ENCODE peak calls at places on chromosome X, in ten cellular contexts. One of them, this sample, is unnamed.

GRCh38 chrX:155009994-155010472 is 12.5 kb downstream of the F8 start:
- DNase-seq in Right ventricle myocardium superior: no peak
- DNase-seq in COR-L47: no peak
- DNase-seq in GM20000: no peak
- DNase-seq in stimulated activated CD4-positive, alpha-beta T cell treated with anti-CD3 and anti-CD28 coated beads, Interleukin-12 subunit alpha, Interleukin-12 subunit beta, amount 100 ng/mL, for 24 hours: no peak
- DNase-seq in NCI-H1105: no peak
- DNase-seq in GM12865: no peak
- DNase-seq in T-helper 1 cell: no peak
- DNase-seq in DMS153: no peak
- DNase-seq in DMS 273 treated with DMSO at 0.1 percent for 48 hours: no peak
- DNase-seq in this sample: no peak

GRCh38 chrX:43646800-43647199 is 9.3 kb upstream of the MAOA start:
- DNase-seq in DMS153: no peak
- DNase-seq in GM12865: no peak
- DNase-seq in T-helper 1 cell: no peak
- DNase-seq in stimulated activated CD4-positive, alpha-beta T cell treated with anti-CD3 and anti-CD28 coated beads, Interleukin-12 subunit alpha, Interleukin-12 subunit beta, amount 100 ng/mL, for 24 hours: no peak
- DNase-seq in Right ventricle myocardium superior: no peak
- DNase-seq in DMS 273 treated with DMSO at 0.1 percent for 48 hours: no peak
- DNase-seq in GM20000: no peak
- DNase-seq in NCI-H1105: no peak
- DNase-seq in COR-L47: no peak
- DNase-seq in this sample: no peak

GRCh38 chrX:78708171-78708570 is 39.3 kb upstream of the LPAR4 start:
- DNase-seq in Right ventricle myocardium superior: no peak
- DNase-seq in GM20000: no peak
- DNase-seq in DMS153: no peak
- DNase-seq in T-helper 1 cell: no peak
- DNase-seq in COR-L47: no peak
- DNase-seq in GM12865: peak; percentile 11
- DNase-seq in DMS 273 treated with DMSO at 0.1 percent for 48 hours: peak; percentile 4
- DNase-seq in NCI-H1105: no peak
- DNase-seq in stimulated activated CD4-positive, alpha-beta T cell treated with anti-CD3 and anti-CD28 coated beads, Interleukin-12 subunit alpha, Interleukin-12 subunit beta, amount 100 ng/mL, for 24 hours: no peak
- DNase-seq in this sample: peak; percentile 64

GRCh38 chrX:29419774-29420553 is 795.4 kb upstream of the MAGEB2 start:
- DNase-seq in T-helper 1 cell: no peak
- DNase-seq in GM20000: no peak
- DNase-seq in stimulated activated CD4-positive, alpha-beta T cell treated with anti-CD3 and anti-CD28 coated beads, Interleukin-12 subunit alpha, Interleukin-12 subunit beta, amount 100 ng/mL, for 24 hours: no peak
- DNase-seq in DMS153: no peak
- DNase-seq in DMS 273 treated with DMSO at 0.1 percent for 48 hours: no peak
- DNase-seq in Right ventricle myocardium superior: no peak
- DNase-seq in GM12865: peak; percentile 4
- DNase-seq in NCI-H1105: no peak
- DNase-seq in COR-L47: no peak
- DNase-seq in this sample: no peak

GRCh38 chrX:136475236-136475635 is 12.5 kb upstream of the BRS3 start:
- DNase-seq in GM20000: no peak
- DNase-seq in GM12865: no peak
- DNase-seq in stimulated activated CD4-positive, alpha-beta T cell treated with anti-CD3 and anti-CD28 coated beads, Interleukin-12 subunit alpha, Interleukin-12 subunit beta, amount 100 ng/mL, for 24 hours: no peak
- DNase-seq in DMS153: no peak
- DNase-seq in DMS 273 treated with DMSO at 0.1 percent for 48 hours: no peak
- DNase-seq in NCI-H1105: no peak
- DNase-seq in Right ventricle myocardium superior: no peak
- DNase-seq in T-helper 1 cell: no peak
- DNase-seq in COR-L47: no peak
- DNase-seq in this sample: no peak

GRCh38 chrX:70970482-70970999 is 39.6 kb upstream of the SLC7A3 start:
- DNase-seq in GM12865: peak; percentile 1
- DNase-seq in GM20000: peak; percentile 12
- DNase-seq in T-helper 1 cell: no peak
- DNase-seq in Right ventricle myocardium superior: no peak
- DNase-seq in stimulated activated CD4-positive, alpha-beta T cell treated with anti-CD3 and anti-CD28 coated beads, Interleukin-12 subunit alpha, Interleukin-12 subunit beta, amount 100 ng/mL, for 24 hours: no peak
- DNase-seq in DMS153: no peak
- DNase-seq in NCI-H1105: no peak
- DNase-seq in COR-L47: peak; percentile 10
- DNase-seq in DMS 273 treated with DMSO at 0.1 percent for 48 hours: peak; percentile 14
- DNase-seq in this sample: no peak

GRCh38 chrX:106899841-106900240 is 3.3 kb downstream of the RIPPLY1 start:
- DNase-seq in GM12865: no peak
- DNase-seq in T-helper 1 cell: no peak
- DNase-seq in GM20000: no peak
- DNase-seq in COR-L47: no peak
- DNase-seq in stimulated activated CD4-positive, alpha-beta T cell treated with anti-CD3 and anti-CD28 coated beads, Interleukin-12 subunit alpha, Interleukin-12 subunit beta, amount 100 ng/mL, for 24 hours: no peak
- DNase-seq in NCI-H1105: no peak
- DNase-seq in DMS 273 treated with DMSO at 0.1 percent for 48 hours: no peak
- DNase-seq in Right ventricle myocardium superior: no peak
- DNase-seq in DMS153: no peak
- DNase-seq in this sample: no peak

GRCh38 chrX:11089802-11090201 is 21.3 kb upstream of the HCCS start:
- DNase-seq in NCI-H1105: no peak
- DNase-seq in Right ventricle myocardium superior: no peak
- DNase-seq in GM12865: no peak
- DNase-seq in DMS 273 treated with DMSO at 0.1 percent for 48 hours: no peak
- DNase-seq in COR-L47: no peak
- DNase-seq in T-helper 1 cell: no peak
- DNase-seq in stimulated activated CD4-positive, alpha-beta T cell treated with anti-CD3 and anti-CD28 coated beads, Interleukin-12 subunit alpha, Interleukin-12 subunit beta, amount 100 ng/mL, for 24 hours: no peak
- DNase-seq in DMS153: no peak
- DNase-seq in GM20000: no peak
- DNase-seq in this sample: no peak

GRCh38 chrX:129777218-129777768 is 2.5 kb upstream of the SASH3 start:
- DNase-seq in DMS153: peak; percentile 81
- DNase-seq in NCI-H1105: no peak
- DNase-seq in T-helper 1 cell: peak; percentile 62
- DNase-seq in stimulated activated CD4-positive, alpha-beta T cell treated with anti-CD3 and anti-CD28 coated beads, Interleukin-12 subunit alpha, Interleukin-12 subunit beta, amount 100 ng/mL, for 24 hours: no peak
- DNase-seq in GM20000: peak; percentile 21
- DNase-seq in COR-L47: no peak
- DNase-seq in GM12865: peak; percentile 88
- DNase-seq in DMS 273 treated with DMSO at 0.1 percent for 48 hours: no peak
- DNase-seq in Right ventricle myocardium superior: peak; percentile 74
- DNase-seq in this sample: no peak

GRCh38 chrX:38820751-38821150 is 19.5 kb downstream of the MID1IP1 start:
- DNase-seq in Right ventricle myocardium superior: no peak
- DNase-seq in GM20000: no peak
- DNase-seq in COR-L47: no peak
- DNase-seq in DMS 273 treated with DMSO at 0.1 percent for 48 hours: no peak
- DNase-seq in DMS153: no peak
- DNase-seq in GM12865: no peak
- DNase-seq in NCI-H1105: no peak
- DNase-seq in T-helper 1 cell: no peak
- DNase-seq in stimulated activated CD4-positive, alpha-beta T cell treated with anti-CD3 and anti-CD28 coated beads, Interleukin-12 subunit alpha, Interleukin-12 subunit beta, amount 100 ng/mL, for 24 hours: no peak
- DNase-seq in this sample: no peak

GRCh38 chrX:13876652-13877051 is 59.8 kb upstream of the GPM6B start:
- DNase-seq in DMS 273 treated with DMSO at 0.1 percent for 48 hours: no peak
- DNase-seq in GM20000: no peak
- DNase-seq in Right ventricle myocardium superior: no peak
- DNase-seq in COR-L47: no peak
- DNase-seq in NCI-H1105: no peak
- DNase-seq in GM12865: no peak
- DNase-seq in stimulated activated CD4-positive, alpha-beta T cell treated with anti-CD3 and anti-CD28 coated beads, Interleukin-12 subunit alpha, Interleukin-12 subunit beta, amount 100 ng/mL, for 24 hours: no peak
- DNase-seq in T-helper 1 cell: no peak
- DNase-seq in DMS153: no peak
- DNase-seq in this sample: no peak

GRCh38 chrX:81414630-81415029 is 212.7 kb downstream of the SH3BGRL start:
- DNase-seq in stimulated activated CD4-positive, alpha-beta T cell treated with anti-CD3 and anti-CD28 coated beads, Interleukin-12 subunit alpha, Interleukin-12 subunit beta, amount 100 ng/mL, for 24 hours: no peak
- DNase-seq in DMS153: no peak
- DNase-seq in T-helper 1 cell: no peak
- DNase-seq in NCI-H1105: no peak
- DNase-seq in COR-L47: no peak
- DNase-seq in GM20000: no peak
- DNase-seq in DMS 273 treated with DMSO at 0.1 percent for 48 hours: no peak
- DNase-seq in GM12865: no peak
- DNase-seq in Right ventricle myocardium superior: no peak
- DNase-seq in this sample: no peak

GRCh38 chrX:101208152-101208905 is 11.3 kb upstream of the DRP2 start:
- DNase-seq in GM12865: peak; percentile 60
- DNase-seq in NCI-H1105: no peak
- DNase-seq in COR-L47: no peak
- DNase-seq in DMS153: no peak
- DNase-seq in stimulated activated CD4-positive, alpha-beta T cell treated with anti-CD3 and anti-CD28 coated beads, Interleukin-12 subunit alpha, Interleukin-12 subunit beta, amount 100 ng/mL, for 24 hours: no peak
- DNase-seq in GM20000: no peak
- DNase-seq in DMS 273 treated with DMSO at 0.1 percent for 48 hours: no peak
- DNase-seq in Right ventricle myocardium superior: no peak
- DNase-seq in T-helper 1 cell: no peak
- DNase-seq in this sample: no peak

GRCh38 chrX:154000051-154000450 is 19.7 kb downstream of the IRAK1 start:
- DNase-seq in COR-L47: no peak
- DNase-seq in T-helper 1 cell: no peak
- DNase-seq in NCI-H1105: no peak
- DNase-seq in stimulated activated CD4-positive, alpha-beta T cell treated with anti-CD3 and anti-CD28 coated beads, Interleukin-12 subunit alpha, Interleukin-12 subunit beta, amount 100 ng/mL, for 24 hours: no peak
- DNase-seq in GM20000: no peak
- DNase-seq in Right ventricle myocardium superior: no peak
- DNase-seq in DMS153: no peak
- DNase-seq in GM12865: no peak
- DNase-seq in DMS 273 treated with DMSO at 0.1 percent for 48 hours: peak; percentile 85
- DNase-seq in this sample: no peak

GRCh38 chrX:19678941-19679340 is 163.6 kb upstream of the MAP3K15 start:
- DNase-seq in Right ventricle myocardium superior: no peak
- DNase-seq in COR-L47: no peak
- DNase-seq in NCI-H1105: no peak
- DNase-seq in GM12865: peak; percentile 56
- DNase-seq in T-helper 1 cell: no peak
- DNase-seq in DMS153: no peak
- DNase-seq in GM20000: no peak
- DNase-seq in stimulated activated CD4-positive, alpha-beta T cell treated with anti-CD3 and anti-CD28 coated beads, Interleukin-12 subunit alpha, Interleukin-12 subunit beta, amount 100 ng/mL, for 24 hours: no peak
- DNase-seq in DMS 273 treated with DMSO at 0.1 percent for 48 hours: no peak
- DNase-seq in this sample: no peak

GRCh38 chrX:132704769-132705168 is 215.9 kb upstream of the MBNL3 start:
- DNase-seq in NCI-H1105: no peak
- DNase-seq in GM12865: no peak
- DNase-seq in T-helper 1 cell: no peak
- DNase-seq in COR-L47: no peak
- DNase-seq in DMS 273 treated with DMSO at 0.1 percent for 48 hours: no peak
- DNase-seq in DMS153: no peak
- DNase-seq in stimulated activated CD4-positive, alpha-beta T cell treated with anti-CD3 and anti-CD28 coated beads, Interleukin-12 subunit alpha, Interleukin-12 subunit beta, amount 100 ng/mL, for 24 hours: no peak
- DNase-seq in Right ventricle myocardium superior: no peak
- DNase-seq in GM20000: no peak
- DNase-seq in this sample: no peak

GRCh38 chrX:2162695-2163094 is 338.1 kb downstream of the DHRSX start:
- DNase-seq in DMS 273 treated with DMSO at 0.1 percent for 48 hours: no peak
- DNase-seq in T-helper 1 cell: no peak
- DNase-seq in GM20000: no peak
- DNase-seq in NCI-H1105: no peak
- DNase-seq in DMS153: no peak
- DNase-seq in COR-L47: no peak
- DNase-seq in Right ventricle myocardium superior: no peak
- DNase-seq in stimulated activated CD4-positive, alpha-beta T cell treated with anti-CD3 and anti-CD28 coated beads, Interleukin-12 subunit alpha, Interleukin-12 subunit beta, amount 100 ng/mL, for 24 hours: no peak
- DNase-seq in GM12865: no peak
- DNase-seq in this sample: no peak

GRCh38 chrX:17323397-17323796 is 51.6 kb upstream of the NHS start:
- DNase-seq in GM20000: no peak
- DNase-seq in GM12865: no peak
- DNase-seq in Right ventricle myocardium superior: no peak
- DNase-seq in DMS 273 treated with DMSO at 0.1 percent for 48 hours: no peak
- DNase-seq in COR-L47: no peak
- DNase-seq in NCI-H1105: no peak
- DNase-seq in stimulated activated CD4-positive, alpha-beta T cell treated with anti-CD3 and anti-CD28 coated beads, Interleukin-12 subunit alpha, Interleukin-12 subunit beta, amount 100 ng/mL, for 24 hours: no peak
- DNase-seq in T-helper 1 cell: no peak
- DNase-seq in DMS153: no peak
- DNase-seq in this sample: no peak

GRCh38 chrX:14554132-14554715 is 24.9 kb downstream of the GLRA2 start:
- DNase-seq in stimulated activated CD4-positive, alpha-beta T cell treated with anti-CD3 and anti-CD28 coated beads, Interleukin-12 subunit alpha, Interleukin-12 subunit beta, amount 100 ng/mL, for 24 hours: no peak
- DNase-seq in T-helper 1 cell: no peak
- DNase-seq in GM12865: no peak
- DNase-seq in DMS153: no peak
- DNase-seq in COR-L47: no peak
- DNase-seq in Right ventricle myocardium superior: no peak
- DNase-seq in DMS 273 treated with DMSO at 0.1 percent for 48 hours: no peak
- DNase-seq in NCI-H1105: no peak
- DNase-seq in GM20000: no peak
- DNase-seq in this sample: no peak

GRCh38 chrX:3815896-3816664 is 102.6 kb upstream of the PRKX start:
- DNase-seq in T-helper 1 cell: peak; percentile 4
- DNase-seq in DMS153: no peak
- DNase-seq in stimulated activated CD4-positive, alpha-beta T cell treated with anti-CD3 and anti-CD28 coated beads, Interleukin-12 subunit alpha, Interleukin-12 subunit beta, amount 100 ng/mL, for 24 hours: peak; percentile 1
- DNase-seq in NCI-H1105: peak; percentile 40
- DNase-seq in GM20000: peak; percentile 26
- DNase-seq in COR-L47: peak; percentile 44
- DNase-seq in GM12865: peak; percentile 51
- DNase-seq in DMS 273 treated with DMSO at 0.1 percent for 48 hours: no peak
- DNase-seq in Right ventricle myocardium superior: peak; percentile 55
- DNase-seq in this sample: peak; percentile 81

GRCh38 chrX:109774706-109775105 is 41.6 kb upstream of the ACSL4 start:
- DNase-seq in NCI-H1105: no peak
- DNase-seq in DMS 273 treated with DMSO at 0.1 percent for 48 hours: no peak
- DNase-seq in Right ventricle myocardium superior: no peak
- DNase-seq in DMS153: no peak
- DNase-seq in COR-L47: no peak
- DNase-seq in GM12865: peak; percentile 73
- DNase-seq in T-helper 1 cell: no peak
- DNase-seq in stimulated activated CD4-positive, alpha-beta T cell treated with anti-CD3 and anti-CD28 coated beads, Interleukin-12 subunit alpha, Interleukin-12 subunit beta, amount 100 ng/mL, for 24 hours: no peak
- DNase-seq in GM20000: peak; percentile 56
- DNase-seq in this sample: no peak

GRCh38 chrX:38899650-38900049 is 98.4 kb downstream of the MID1IP1 start:
- DNase-seq in Right ventricle myocardium superior: no peak
- DNase-seq in T-helper 1 cell: no peak
- DNase-seq in GM12865: no peak
- DNase-seq in DMS 273 treated with DMSO at 0.1 percent for 48 hours: no peak
- DNase-seq in NCI-H1105: no peak
- DNase-seq in stimulated activated CD4-positive, alpha-beta T cell treated with anti-CD3 and anti-CD28 coated beads, Interleukin-12 subunit alpha, Interleukin-12 subunit beta, amount 100 ng/mL, for 24 hours: no peak
- DNase-seq in GM20000: no peak
- DNase-seq in COR-L47: no peak
- DNase-seq in DMS153: no peak
- DNase-seq in this sample: no peak

GRCh38 chrX:9612146-9612505 is 147.3 kb downstream of the TBL1X start:
- DNase-seq in Right ventricle myocardium superior: no peak
- DNase-seq in COR-L47: no peak
- DNase-seq in GM20000: no peak
- DNase-seq in T-helper 1 cell: no peak
- DNase-seq in GM12865: no peak
- DNase-seq in NCI-H1105: peak; percentile 25
- DNase-seq in stimulated activated CD4-positive, alpha-beta T cell treated with anti-CD3 and anti-CD28 coated beads, Interleukin-12 subunit alpha, Interleukin-12 subunit beta, amount 100 ng/mL, for 24 hours: no peak
- DNase-seq in DMS 273 treated with DMSO at 0.1 percent for 48 hours: no peak
- DNase-seq in DMS153: no peak
- DNase-seq in this sample: no peak

GRCh38 chrX:29528281-29528680 is 687.1 kb upstream of the MAGEB2 start:
- DNase-seq in NCI-H1105: no peak
- DNase-seq in stimulated activated CD4-positive, alpha-beta T cell treated with anti-CD3 and anti-CD28 coated beads, Interleukin-12 subunit alpha, Interleukin-12 subunit beta, amount 100 ng/mL, for 24 hours: no peak
- DNase-seq in GM12865: peak; percentile 30
- DNase-seq in GM20000: no peak
- DNase-seq in T-helper 1 cell: no peak
- DNase-seq in DMS153: no peak
- DNase-seq in COR-L47: no peak
- DNase-seq in Right ventricle myocardium superior: no peak
- DNase-seq in DMS 273 treated with DMSO at 0.1 percent for 48 hours: no peak
- DNase-seq in this sample: no peak

GRCh38 chrX:73930300-73930699 is 367.3 kb downstream of the CHIC1 start:
- DNase-seq in T-helper 1 cell: no peak
- DNase-seq in stimulated activated CD4-positive, alpha-beta T cell treated with anti-CD3 and anti-CD28 coated beads, Interleukin-12 subunit alpha, Interleukin-12 subunit beta, amount 100 ng/mL, for 24 hours: no peak
- DNase-seq in Right ventricle myocardium superior: no peak
- DNase-seq in COR-L47: no peak
- DNase-seq in DMS 273 treated with DMSO at 0.1 percent for 48 hours: no peak
- DNase-seq in NCI-H1105: no peak
- DNase-seq in DMS153: no peak
- DNase-seq in GM20000: no peak
- DNase-seq in GM12865: no peak
- DNase-seq in this sample: no peak

GRCh38 chrX:154401045-154401799 is 3.0 kb downstream of the RPL10 start:
- DNase-seq in DMS153: no peak
- DNase-seq in GM20000: no peak
- DNase-seq in GM12865: peak; percentile 68
- DNase-seq in COR-L47: no peak
- DNase-seq in T-helper 1 cell: no peak
- DNase-seq in NCI-H1105: no peak
- DNase-seq in stimulated activated CD4-positive, alpha-beta T cell treated with anti-CD3 and anti-CD28 coated beads, Interleukin-12 subunit alpha, Interleukin-12 subunit beta, amount 100 ng/mL, for 24 hours: no peak
- DNase-seq in DMS 273 treated with DMSO at 0.1 percent for 48 hours: peak; percentile 63
- DNase-seq in Right ventricle myocardium superior: no peak
- DNase-seq in this sample: peak; percentile 81

GRCh38 chrX:103464071-103464773 is 55.1 kb downstream of the RAB40A start:
- DNase-seq in stimulated activated CD4-positive, alpha-beta T cell treated with anti-CD3 and anti-CD28 coated beads, Interleukin-12 subunit alpha, Interleukin-12 subunit beta, amount 100 ng/mL, for 24 hours: no peak
- DNase-seq in NCI-H1105: peak; percentile 24
- DNase-seq in DMS 273 treated with DMSO at 0.1 percent for 48 hours: peak; percentile 7
- DNase-seq in COR-L47: no peak
- DNase-seq in GM12865: peak; percentile 11
- DNase-seq in T-helper 1 cell: no peak
- DNase-seq in GM20000: peak; percentile 22
- DNase-seq in Right ventricle myocardium superior: no peak
- DNase-seq in DMS153: no peak
- DNase-seq in this sample: peak; percentile 84

GRCh38 chrX:136879001-136879667 is 1.4 kb downstream of the RBMX start:
- DNase-seq in DMS 273 treated with DMSO at 0.1 percent for 48 hours: no peak
- DNase-seq in Right ventricle myocardium superior: no peak
- DNase-seq in GM12865: peak; percentile 14
- DNase-seq in COR-L47: no peak
- DNase-seq in stimulated activated CD4-positive, alpha-beta T cell treated with anti-CD3 and anti-CD28 coated beads, Interleukin-12 subunit alpha, Interleukin-12 subunit beta, amount 100 ng/mL, for 24 hours: no peak
- DNase-seq in GM20000: no peak
- DNase-seq in NCI-H1105: no peak
- DNase-seq in T-helper 1 cell: no peak
- DNase-seq in DMS153: no peak
- DNase-seq in this sample: no peak